ENCODE peak calls at places on chromosomes 5 and 9, in four cellular contexts. A is fibroblast of pulmonary artery, S is endodermal cell, H is ELR. P is an unnamed sample.

GRCh38 chr9:13322828-13323550 is 43.5 kb upstream of the MPDZ start:
- DNase-seq in A (no peak), S (peak; percentile 51), H (no peak), P (no peak)

GRCh38 chr9:74942801-74943200 is 9.9 kb downstream of the C9orf40 start:
- DNase-seq in S (no peak), H (peak; percentile 58), A (peak; percentile 42), P (peak; percentile 47)

GRCh38 chr5:138650999-138651766 is 76.0 kb upstream of the HSPA9 start:
- DNase-seq in H (no peak), A (no peak), S (no peak), P (no peak)

GRCh38 chr9:134259708-134260107 is 66.5 kb upstream of the RXRA start:
- DNase-seq in H (no peak), A (no peak), S (no peak), P (no peak)

GRCh38 chr5:173339286-173339685 is 11.1 kb upstream of the STC2 start:
- DNase-seq in S (no peak), H (no peak), A (no peak), P (no peak)

GRCh38 chr5:171577042-171577441 is 157.6 kb downstream of the FGF18 start:
- DNase-seq in S (no peak), H (no peak), A (no peak), P (no peak)

GRCh38 chr5:132436936-132437335 is 53.6 kb downstream of the IRF1 start:
- DNase-seq in H (no peak), S (no peak), A (no peak), P (no peak)

GRCh38 chr5:119070578-119070827 is 384 bp upstream of the DMXL1 start:
- DNase-seq in A (no peak), H (no peak), S (no peak), P (no peak)

GRCh38 chr5:106587-106986 is 14.6 kb downstream of the PLEKHG4B start:
- DNase-seq in H (no peak), S (no peak), A (no peak), P (no peak)

GRCh38 chr5:176533390-176533789 is 3.8 kb downstream of the RNF44 start:
- DNase-seq in A (no peak), S (no peak), H (no peak), P (no peak)

GRCh38 chr9:88722753-88723152 is 187.8 kb downstream of the NXNL2 start:
- DNase-seq in S (peak; percentile 54), H (peak; percentile 52), A (peak; percentile 50), P (no peak)

GRCh38 chr9:137521405-137521985 is 28.7 kb downstream of the PNPLA7 start:
- DNase-seq in A (no peak), S (no peak), H (no peak), P (no peak)

GRCh38 chr9:91953723-91954122 is 3.7 kb upstream of the ROR2 start:
- DNase-seq in A (no peak), H (no peak), S (peak; percentile 72), P (no peak)

GRCh38 chr5:153362026-153362425 is 128.4 kb upstream of the GRIA1 start:
- DNase-seq in H (no peak), A (no peak), S (no peak), P (no peak)

GRCh38 chr5:1382248-1382700 is 37.4 kb upstream of the CLPTM1L start:
- DNase-seq in A (no peak), S (no peak), H (no peak), P (no peak)

GRCh38 chr5:115333164-115333563 is 36.7 kb upstream of the CCDC112 start:
- DNase-seq in A (no peak), H (no peak), S (peak; percentile 52), P (peak; percentile 59)

GRCh38 chr9:136107953-136108647 is 10.6 kb downstream of the TMEM250 start:
- DNase-seq in H (no peak), A (no peak), S (no peak), P (no peak)

GRCh38 chr5:108212775-108213346 is 169.0 kb downstream of the FBXL17 start:
- DNase-seq in S (peak; percentile 88), H (no peak), A (peak; percentile 10), P (peak; percentile 69)

GRCh38 chr9:33101104-33101951 is 24.9 kb upstream of the SMU1 start:
- DNase-seq in S (no peak), A (peak; percentile 50), H (peak; percentile 68), P (peak; percentile 32)

GRCh38 chr5:38780316-38780715 is 65.5 kb upstream of the OSMR start:
- DNase-seq in S (no peak), H (peak; percentile 37), A (no peak), P (peak; percentile 29)

GRCh38 chr5:83322273-83322924 is 149.1 kb upstream of the VCAN start:
- DNase-seq in H (peak; percentile 9), S (no peak), A (no peak), P (no peak)

GRCh38 chr5:150142800-150143724 is 12.6 kb downstream of the PDGFRB start:
- DNase-seq in H (peak; percentile 96), A (peak; percentile 94), S (peak; percentile 57), P (peak; percentile 99)

GRCh38 chr5:142900926-142901325 is 130.7 kb downstream of the ARHGAP26 start:
- DNase-seq in H (peak; percentile 61), S (no peak), A (peak; percentile 55), P (peak; percentile 90)

GRCh38 chr9:78212868-78213267 is 23.0 kb upstream of the CEP78 start:
- DNase-seq in A (no peak), H (no peak), S (no peak), P (no peak)

GRCh38 chr5:176543428-176544182 is 5.5 kb upstream of the CDHR2 start:
- DNase-seq in H (peak; percentile 64), S (peak; percentile 90), A (peak; percentile 42), P (peak; percentile 56)

GRCh38 chr9:86795861-86796497 is 151.3 kb downstream of the GAS1 start:
- DNase-seq in A (peak; percentile 93), S (peak; percentile 61), H (no peak), P (peak; percentile 72)

P was measured in iris pigment epithelial cell.